ENCODE peak calls at places on chromosomes 7 and 10, in eight cellular contexts. S, C, B, M, Y, W, X and T are unnamed samples.

GRCh38 chr7:143416565-143417149 is 8.0 kb upstream of the EPHA1 start:
- DNase-seq in S (no peak), W (no peak), C (peak), B (peak), M (no peak), Y (peak), X (no peak), T (no peak)

GRCh38 chr7:130721486-130722277 is 12.3 kb downstream of the KLF14 start:
- DNase-seq in S (peak), C (peak), B (peak), X (no peak), Y (peak), M (peak), W (peak), T (peak)

GRCh38 chr10:62056219-62056618 is 154.7 kb downstream of the ARID5B start:
- DNase-seq in M (no peak), S (no peak), X (no peak), C (no peak), Y (no peak), B (no peak), W (no peak), T (no peak)

GRCh38 chr10:73906524-73907447 is 4.1 kb upstream of the PLAU start:
- DNase-seq in W (no peak), C (no peak), S (no peak), M (no peak), B (peak), X (no peak), Y (peak), T (peak)

GRCh38 chr10:12556057-12556456 is 206.7 kb downstream of the CAMK1D start:
- DNase-seq in S (no peak), C (no peak), W (no peak), M (no peak), B (no peak), Y (no peak), X (no peak), T (no peak)

GRCh38 chr7:12788171-12788570 is 100.7 kb downstream of the ARL4A start:
- DNase-seq in X (no peak), B (no peak), C (no peak), W (no peak), S (no peak), Y (no peak), M (no peak), T (no peak)

GRCh38 chr10:100146875-100147665 is 38.8 kb downstream of the ERLIN1 start:
- DNase-seq in B (no peak), W (no peak), S (no peak), X (no peak), C (no peak), M (no peak), Y (no peak), T (no peak)

GRCh38 chr7:133056370-133057238 is 25.3 kb downstream of the CHCHD3 start:
- DNase-seq in C (peak), B (no peak), Y (no peak), X (no peak), M (no peak), W (no peak), S (no peak), T (no peak)